ENCODE peak calls at places on chromosomes 13 and 19, in four cellular contexts. U, A, P and B are unnamed samples.
A peak's percentile ranks its signal among the peaks of the same experiment; 100 is the strongest.

GRCh38 chr13:100836696-100837095 is 162.1 kb upstream of the TMTC4 start:
- DNase-seq in U (no peak), A (no peak), P (no peak), B (peak; percentile 17)

GRCh38 chr19:974564-975257 is 9.4 kb upstream of the WDR18 start:
- DNase-seq in U (no peak), A (no peak), P (no peak), B (no peak)

GRCh38 chr19:42281175-42282035 is 12.4 kb downstream of the CIC start:
- DNase-seq in U (peak; percentile 41), A (no peak), P (peak; percentile 37), B (peak; percentile 72)

GRCh38 chr19:30941591-30941990 is 407.6 kb downstream of the TSHZ3 start:
- DNase-seq in U (no peak), A (no peak), P (no peak), B (no peak)

GRCh38 chr13:112928958-112929777 is 39.8 kb upstream of the MCF2L start:
- DNase-seq in U (peak; percentile 28), A (no peak), P (no peak), B (peak; percentile 26)

GRCh38 chr13:29548722-29549446 is 46.6 kb downstream of the SLC7A1 start:
- DNase-seq in U (peak; percentile 39), A (no peak), P (no peak), B (peak; percentile 92)

GRCh38 chr19:38274734-38275133 is 10.4 kb downstream of the SPINT2 start:
- DNase-seq in U (no peak), A (no peak), P (no peak), B (no peak)

GRCh38 chr13:19680751-19681150 is 47.3 kb downstream of the MPHOSPH8 start:
- DNase-seq in U (peak; percentile 60), A (no peak), P (no peak), B (no peak)

GRCh38 chr19:1315470-1316166 is 29.9 kb downstream of the EFNA2 start:
- DNase-seq in U (peak; percentile 25), A (no peak), P (peak; percentile 84), B (peak; percentile 31)

GRCh38 chr13:27607125-27607524 is 13.2 kb downstream of the LNX2 start:
- DNase-seq in U (peak; percentile 90), A (no peak), P (no peak), B (peak; percentile 85)

GRCh38 chr19:46574533-46574932 is 26.6 kb upstream of the CALM3 start:
- DNase-seq in U (no peak), A (no peak), P (no peak), B (no peak)

GRCh38 chr13:109140054-109140776 is 510.8 kb downstream of the MYO16 start:
- DNase-seq in U (no peak), A (no peak), P (no peak), B (no peak)

GRCh38 chr19:10120538-10121198 is 969 bp upstream of the EIF3G start:
- DNase-seq in U (peak; percentile 92), A (no peak), P (no peak), B (peak; percentile 40)

GRCh38 chr19:16867211-16867610 is 21.6 kb upstream of the F2RL3 start:
- DNase-seq in U (no peak), A (no peak), P (no peak), B (no peak)

GRCh38 chr13:24684600-24684998 is 4.4 kb downstream of the ATP12A start:
- DNase-seq in U (no peak), A (no peak), P (no peak), B (no peak)

GRCh38 chr13:113364371-113364932 is 522 bp upstream of the GRTP1 start:
- DNase-seq in U (no peak), A (no peak), P (no peak), B (no peak)

GRCh38 chr19:32287811-32288227 is 57.6 kb upstream of the ZNF507 start:
- DNase-seq in U (peak; percentile 61), A (no peak), P (peak; percentile 21), B (peak; percentile 43)

GRCh38 chr19:38514812-38515633 is 81.5 kb downstream of the RYR1 start:
- DNase-seq in U (peak; percentile 37), A (no peak), P (peak; percentile 84), B (peak; percentile 52)

GRCh38 chr19:32828643-32829344 is 40.8 kb downstream of the SLC7A9 start:
- DNase-seq in U (no peak), A (no peak), P (no peak), B (no peak)

GRCh38 chr13:94198666-94199065 is 280.8 kb downstream of the DCT start:
- DNase-seq in U (no peak), A (no peak), P (no peak), B (no peak)

GRCh38 chr13:100493418-100493817 is 95.2 kb downstream of the GGACT start:
- DNase-seq in U (no peak), A (no peak), P (no peak), B (no peak)

GRCh38 chr13:43058318-43058674 is 34.9 kb downstream of the DNAJC15 start:
- DNase-seq in U (peak; percentile 62), A (no peak), P (no peak), B (no peak)

GRCh38 chr19:31518626-31519025 is 169.4 kb upstream of the TSHZ3 start:
- DNase-seq in U (no peak), A (no peak), P (no peak), B (no peak)

GRCh38 chr13:72341904-72342303 is 385.5 kb downstream of the MZT1 start:
- DNase-seq in U (no peak), A (no peak), P (no peak), B (no peak)

GRCh38 chr19:13262450-13262849 is 112.2 kb downstream of the IER2 start:
- DNase-seq in U (peak; percentile 61), A (no peak), P (peak; percentile 57), B (peak; percentile 70)

GRCh38 chr13:41658057-41658642 is 200.8 kb downstream of the RGCC start:
- DNase-seq in U (peak; percentile 93), A (no peak), P (no peak), B (peak; percentile 32)

GRCh38 chr13:99230991-99231390 is 27.2 kb downstream of the GPR18 start:
- DNase-seq in U (no peak), A (no peak), P (no peak), B (no peak)

GRCh38 chr19:2426661-2427322 is 594 bp downstream of the TIMM13 start:
- DNase-seq in U (peak; percentile 14), A (no peak), P (peak; percentile 88), B (no peak)

GRCh38 chr13:101746513-101746912 is 294.0 kb downstream of the ITGBL1 start:
- DNase-seq in U (no peak), A (no peak), P (no peak), B (no peak)

GRCh38 chr13:46154136-46154854 is 27.7 kb downstream of the LCP1 start:
- DNase-seq in U (no peak), A (no peak), P (no peak), B (no peak)

GRCh38 chr13:23828866-23829265 is 60.3 kb downstream of the MIPEP start:
- DNase-seq in U (peak; percentile 48), A (no peak), P (no peak), B (no peak)

GRCh38 chr19:54369082-54369691 is 4.5 kb upstream of the LAIR1 start:
- DNase-seq in U (no peak), A (no peak), P (no peak), B (no peak)

GRCh38 chr13:96958286-96958891 is 35.9 kb downstream of the OXGR1 start:
- DNase-seq in U (peak; percentile 13), A (no peak), P (peak; percentile 9), B (peak; percentile 38)

GRCh38 chr19:41499899-41500298 is 56.9 kb downstream of the ERICH4 start:
- DNase-seq in U (no peak), A (no peak), P (no peak), B (no peak)

GRCh38 chr19:16085115-16085514 is 8.8 kb downstream of the TPM4 start:
- DNase-seq in U (peak; percentile 66), A (no peak), P (no peak), B (no peak)

GRCh38 chr19:556611-557382 is 12.9 kb downstream of the GZMM start:
- DNase-seq in U (no peak), A (no peak), P (peak; percentile 57), B (no peak)

DNA sequence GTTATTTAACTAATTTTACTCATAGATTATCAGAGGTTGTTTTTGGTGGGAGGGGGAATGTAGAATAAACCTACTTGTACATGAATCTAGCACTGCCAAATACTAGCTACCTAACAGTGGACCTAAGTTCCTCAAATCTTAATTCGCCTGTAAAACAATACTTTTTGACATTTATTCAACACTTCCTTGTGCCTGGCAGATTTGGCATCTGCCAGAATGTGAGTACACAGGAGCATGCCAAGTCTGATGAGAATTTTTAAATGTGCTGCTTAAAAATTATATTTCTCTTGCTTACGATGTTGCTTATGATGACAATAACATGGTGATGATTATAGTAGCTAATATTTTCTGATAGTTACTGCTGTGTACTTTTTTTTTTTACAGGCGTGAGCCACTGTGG is 240.2 kb upstream of the STARD13 start:
- DNase-seq in U (no peak), A (no peak), P (no peak), B (peak; percentile 41)
- TF ChIP-seq FOS in U (no peak), A (no peak), P (no peak), B (no peak)

DNA sequence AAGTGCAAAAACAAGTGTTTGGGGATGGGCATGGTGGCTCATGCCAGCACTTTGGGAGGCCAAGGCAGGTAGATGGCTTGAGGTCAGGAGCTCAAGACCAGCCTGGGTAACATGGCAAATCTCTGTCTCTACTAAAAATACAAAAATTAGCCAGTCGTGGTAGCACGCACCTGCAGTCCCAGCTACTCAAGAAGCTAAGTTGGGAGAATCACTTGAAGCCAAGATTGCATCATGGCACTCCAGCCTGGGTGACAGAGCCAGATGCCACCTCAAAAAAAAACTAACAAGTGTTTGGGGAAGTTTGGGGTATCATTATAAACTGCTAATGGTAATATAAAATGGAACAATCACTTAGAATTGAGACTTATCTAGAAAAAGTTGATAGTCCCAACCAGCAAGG is 24.6 kb downstream of the XPO4 start:
- DNase-seq in U (no peak), A (no peak), P (no peak), B (no peak)
- TF ChIP-seq FOS in U (no peak), A (no peak), P (no peak), B (no peak)

DNA sequence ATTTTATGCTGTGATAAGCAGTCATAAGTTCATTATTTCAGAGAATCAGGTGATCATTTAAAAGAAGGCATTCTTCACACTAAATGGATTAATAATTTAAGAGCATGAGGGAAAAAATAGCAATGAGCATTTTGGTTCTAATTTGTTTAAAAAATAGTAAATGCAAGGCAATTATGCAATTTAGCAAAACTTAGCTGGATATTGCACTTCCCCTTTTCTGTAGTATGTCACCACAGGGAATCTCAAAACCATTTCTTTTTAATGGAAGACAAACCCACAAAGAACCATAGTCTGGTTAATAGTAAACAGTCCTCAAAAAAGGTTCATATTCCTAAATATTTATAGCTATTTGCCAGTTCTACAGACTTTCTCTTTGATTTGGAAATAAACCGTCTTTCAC is 30.2 kb downstream of the COG6 start:
- DNase-seq in U (no peak), A (no peak), P (no peak), B (no peak)
- TF ChIP-seq FOS in U (no peak), A (no peak), P (no peak), B (no peak)

DNA sequence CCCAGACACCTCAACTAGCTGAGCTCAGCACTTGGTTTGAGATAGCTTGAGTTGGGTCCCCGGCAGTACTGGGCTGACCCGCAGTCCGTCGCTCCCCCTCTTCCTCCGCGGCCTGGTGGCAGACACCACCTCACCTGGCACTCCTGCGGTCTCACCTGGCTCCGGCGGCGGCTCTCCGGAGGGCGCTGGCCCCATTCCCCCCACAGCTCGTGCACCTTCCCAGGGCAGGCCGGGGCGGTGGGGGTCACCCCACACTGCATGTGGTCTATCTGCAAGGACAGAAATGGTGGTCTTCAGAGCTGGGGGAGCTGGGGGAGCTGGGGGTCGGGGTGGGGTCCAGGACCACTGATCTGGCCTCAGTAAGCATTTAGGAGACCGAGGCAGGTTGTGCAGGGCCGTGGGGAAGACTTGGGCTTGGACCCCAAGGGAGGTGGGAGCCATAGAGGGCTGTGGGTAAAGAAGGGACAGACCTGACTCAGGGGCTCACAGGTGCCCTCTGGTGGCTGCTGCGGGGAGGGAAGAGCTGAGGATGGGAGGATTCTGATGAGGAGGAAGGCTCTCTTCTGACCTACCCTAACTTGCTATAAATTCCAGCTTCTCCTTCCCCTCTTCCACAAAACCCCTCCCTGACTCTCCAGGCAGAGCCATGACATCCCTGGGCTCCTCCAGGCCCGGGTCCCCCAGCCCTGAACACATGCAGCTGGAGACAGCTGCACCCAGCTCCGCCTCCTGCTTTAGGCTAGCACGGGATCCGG is 6.7 kb upstream of the PLIN4 start:
- DNase-seq in U (no peak), A (no peak), P (peak; percentile 65), B (peak; percentile 31)
- TF ChIP-seq FOS in U (no peak), A (no peak), P (no peak), B (no peak)